ENCODE peak calls at places on chromosomes 6 and 20, in five cellular contexts. G is IMR-90, Q is stomach, Y is D721Med, O is fibroblast of lung. I is an unnamed sample.

GRCh38 chr6:129015721-129016120 is 132.8 kb downstream of the LAMA2 start:
- DNase-seq in G (no peak), Q (no peak), Y (no peak), O (no peak), I (no peak)

GRCh38 chr6:128632131-128632530 is 111.7 kb upstream of the PTPRK start:
- DNase-seq in G (peak; percentile 20), Q (peak; percentile 29), Y (no peak), O (no peak), I (peak; percentile 30)

GRCh38 chr6:99579781-99580180 is 11.3 kb upstream of the CCNC start:
- DNase-seq in G (no peak), Q (no peak), Y (no peak), O (no peak), I (no peak)

GRCh38 chr20:6882911-6883310 is 115.4 kb downstream of the BMP2 start:
- DNase-seq in G (no peak), Q (no peak), Y (no peak), O (no peak), I (no peak)

GRCh38 chr6:1318036-1318435 is 6.1 kb downstream of the FOXQ1 start:
- DNase-seq in G (no peak), Q (no peak), Y (no peak), O (no peak), I (no peak)

GRCh38 chr6:158219229-158219628 is 51.1 kb downstream of the GTF2H5 start:
- DNase-seq in G (peak; percentile 96), Q (no peak), Y (no peak), O (peak; percentile 98), I (peak; percentile 30)

GRCh38 chr20:58407201-58407873 is 18.3 kb downstream of the VAPB start:
- DNase-seq in G (peak; percentile 28), Q (no peak), Y (no peak), O (peak; percentile 33), I (no peak)

GRCh38 chr6:54624779-54625178 is 221.8 kb upstream of the FAM83B start:
- DNase-seq in G (peak; percentile 76), Q (no peak), Y (no peak), O (peak; percentile 20), I (no peak)

GRCh38 chr20:51526105-51526470 is 16.4 kb downstream of the NFATC2 start:
- DNase-seq in G (no peak), Q (no peak), Y (no peak), O (no peak), I (no peak)

GRCh38 chr6:157314705-157315321 is 8.5 kb downstream of the TMEM242 start:
- DNase-seq in G (peak; percentile 85), Q (no peak), Y (no peak), O (peak; percentile 91), I (no peak)

DNA sequence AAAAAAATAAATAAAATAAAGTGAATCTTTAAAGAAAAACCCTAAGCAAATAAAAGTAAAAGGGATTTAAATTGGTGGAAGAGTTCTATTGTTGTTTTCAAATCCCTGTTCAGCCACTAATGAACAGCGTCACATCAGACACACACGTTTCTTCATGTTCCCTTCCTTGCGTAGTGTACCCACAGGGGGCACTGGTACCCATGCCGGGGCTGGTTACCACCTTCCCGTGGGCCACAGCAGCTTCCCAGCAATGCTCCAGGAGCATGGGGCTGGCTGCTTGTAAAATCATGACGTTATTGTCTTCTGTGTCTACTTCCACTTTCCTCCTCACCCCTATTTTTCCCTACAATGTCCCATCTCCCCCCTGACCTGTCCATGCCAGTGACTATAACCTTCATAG is 988.7 kb downstream of the KIF16B start:
- DNase-seq in G (no peak), Q (no peak), Y (no peak), O (no peak), I (no peak)
- TF ChIP-seq CTCF in G (no peak), Q (no peak), Y (no peak), O (no peak), I (no peak)

GRCh38 chr6:166512567-166512966 is 73.9 kb downstream of the RAMACL start:
- DNase-seq in G (no peak), Q (no peak), Y (no peak), O (no peak), I (peak; percentile 22)
- TF ChIP-seq CTCF in G (no peak), Q (no peak), Y (no peak), O (no peak), I (no peak)

GRCh38 chr6:40587240-40588069 is at the start of gene LRFN2:
- DNase-seq in G (peak; percentile 53), Q (peak; percentile 83), Y (no peak), O (peak; percentile 61), I (peak; percentile 91)

GRCh38 chr6:40586800-40587201 is 363 bp downstream of the LRFN2 start:
- DNase-seq in G (no peak), Q (peak; percentile 28), Y (no peak), O (no peak), I (no peak)

GRCh38 chr6:40588070-40588384 is 863 bp upstream of the LRFN2 start:
- DNase-seq in G (no peak), Q (no peak), Y (no peak), O (no peak), I (no peak)

GRCh38 chr6:40586369-40586768 is 795 bp downstream of the LRFN2 start:
- DNase-seq in G (no peak), Q (no peak), Y (no peak), O (no peak), I (no peak)

GRCh38 chr6:40588480-40588879 is 1.3 kb upstream of the LRFN2 start:
- DNase-seq in G (no peak), Q (no peak), Y (no peak), O (no peak), I (no peak)
- TF ChIP-seq CTCF in G (no peak), Q (no peak), Y (no peak), O (no peak), I (no peak)

DNA sequence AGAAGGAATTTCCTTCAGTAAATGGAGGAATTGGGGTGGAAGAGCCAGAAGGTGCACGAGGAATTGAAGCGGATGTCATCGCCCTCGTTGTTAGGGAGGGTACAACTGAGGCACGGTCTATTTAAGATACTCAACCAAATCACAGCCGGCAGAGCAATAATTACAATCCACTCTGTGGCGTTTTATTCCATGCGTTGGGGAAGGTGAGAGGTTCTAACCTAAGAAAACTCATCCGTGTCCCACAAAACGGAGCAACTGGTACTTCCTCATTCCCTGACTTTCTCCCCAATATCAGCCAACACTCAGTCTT is 802 bp upstream of the RRBP1 start:
- DNase-seq in G (no peak), Q (no peak), Y (no peak), O (no peak), I (no peak)
- TF ChIP-seq CTCF in G (no peak), Q (no peak), Y (no peak), O (no peak), I (no peak)

GRCh38 chr6:44073612-44074382 is 53.5 kb downstream of the MRPL14 start:
- DNase-seq in G (no peak), Q (no peak), Y (peak; percentile 50), O (peak; percentile 58), I (no peak)
- TF ChIP-seq CTCF in G (no peak), Q (no peak), Y (no peak), O (no peak), I (no peak)

GRCh38 chr6:31920803-31921202 is 6.7 kb upstream of the C2 start:
- DNase-seq in G (no peak), Q (no peak), Y (no peak), O (peak; percentile 75), I (no peak)

GRCh38 chr6:31918069-31918725 is 9.3 kb upstream of the C2 start:
- DNase-seq in G (no peak), Q (no peak), Y (no peak), O (no peak), I (no peak)

GRCh38 chr6:31919624-31920303 is 7.8 kb upstream of the C2 start:
- DNase-seq in G (no peak), Q (no peak), Y (no peak), O (no peak), I (peak; percentile 36)

GRCh38 chr6:31927242-31927867 is at the start of gene C2:
- DNase-seq in G (no peak), Q (no peak), Y (no peak), O (no peak), I (no peak)

GRCh38 chr6:31922942-31923341 is 4.6 kb upstream of the C2 start:
- DNase-seq in G (no peak), Q (peak; percentile 32), Y (no peak), O (no peak), I (peak; percentile 53)
- TF ChIP-seq CTCF in G (no peak), Q (no peak), Y (peak; percentile 23), O (peak; percentile 36), I (no peak)

I was measured in Calu3.